ENCODE peak calls at places on chromosomes 7 and 10, in six cellular contexts. B is AG04450; G is psoas muscle; J is HCT116; F is CD4-positive, alpha-beta T cell; W is ascending aorta. Y is an unnamed sample.

GRCh38 chr7:77426521-77427051 is 10.4 kb upstream of the GSAP start:
- DNase-seq in B (no peak), J (no peak), F (no peak), W (no peak), G (no peak), Y (no peak)

GRCh38 chr10:111137012-111137411 is 60.2 kb downstream of the ADRA2A start:
- DNase-seq in J (no peak), W (no peak), F (no peak), B (no peak), G (no peak), Y (no peak)

GRCh38 chr10:15871823-15872222 is 11.5 kb upstream of the MINDY3 start:
- DNase-seq in G (no peak), F (no peak), W (no peak), J (no peak), B (no peak), Y (no peak)

GRCh38 chr10:129786216-129786615 is 177.9 kb downstream of the EBF3 start:
- DNase-seq in J (no peak), G (no peak), W (no peak), F (no peak), B (no peak), Y (no peak)

GRCh38 chr7:69814421-69814962 is 216.2 kb downstream of the AUTS2 start:
- DNase-seq in B (no peak), W (no peak), F (no peak), J (no peak), G (peak; percentile 17), Y (no peak)

GRCh38 chr7:4214501-4215155 is 467.5 kb upstream of the FOXK1 start:
- DNase-seq in F (no peak), G (no peak), W (no peak), J (no peak), B (no peak), Y (no peak)

GRCh38 chr10:45410489-45410806 is 36.4 kb downstream of the ALOX5 start:
- DNase-seq in B (no peak), G (no peak), J (no peak), W (no peak), F (no peak), Y (no peak)

GRCh38 chr10:96043895-96044580 is 655 bp downstream of the CCNJ start:
- DNase-seq in B (no peak), F (peak; percentile 36), J (no peak), G (peak; percentile 55), W (no peak), Y (peak; percentile 49)

GRCh38 chr7:453597-454306 is 65.9 kb downstream of the PDGFA start:
- DNase-seq in W (no peak), J (no peak), F (no peak), G (no peak), B (no peak), Y (no peak)

GRCh38 chr7:34036069-34036920 is 131.0 kb downstream of the BMPER start:
- DNase-seq in W (no peak), B (no peak), J (peak; percentile 61), F (no peak), G (peak; percentile 20), Y (peak; percentile 59)

GRCh38 chr7:146375155-146375554 is 258.6 kb downstream of the CNTNAP2 start:
- DNase-seq in B (no peak), J (no peak), F (no peak), G (no peak), W (no peak), Y (no peak)

GRCh38 chr10:82943142-82943541 is 1068.1 kb downstream of the NRG3 start:
- DNase-seq in B (no peak), J (no peak), F (no peak), W (no peak), G (no peak), Y (no peak)

GRCh38 chr10:70267161-70267933 is 16.5 kb downstream of the NPFFR1 start:
- DNase-seq in J (peak; percentile 73), G (no peak), B (peak; percentile 95), F (no peak), W (no peak), Y (peak; percentile 77)

GRCh38 chr10:54653518-54653917 is 147.5 kb downstream of the PCDH15 start:
- DNase-seq in F (no peak), J (no peak), G (no peak), B (no peak), W (no peak), Y (no peak)

GRCh38 chr10:29064665-29065064 is 224.2 kb upstream of the LYZL1 start:
- DNase-seq in F (no peak), B (no peak), G (no peak), W (no peak), J (no peak), Y (no peak)

GRCh38 chr7:133051719-133052118 is 30.2 kb downstream of the CHCHD3 start:
- DNase-seq in J (no peak), G (no peak), F (no peak), W (no peak), B (no peak), Y (no peak)

GRCh38 chr10:128005858-128006257 is 99.0 kb downstream of the PTPRE start:
- DNase-seq in W (no peak), J (no peak), G (no peak), F (no peak), B (no peak), Y (no peak)

GRCh38 chr7:106313456-106313891 is 28.7 kb upstream of the NAMPT start:
- DNase-seq in G (no peak), B (peak; percentile 47), W (no peak), J (no peak), F (no peak), Y (no peak)

GRCh38 chr10:34526758-34527730 is 288.1 kb downstream of the PARD3 start:
- DNase-seq in J (peak; percentile 65), B (peak; percentile 89), F (no peak), G (no peak), W (no peak), Y (no peak)

GRCh38 chr10:65611592-65611991 is 1314.2 kb upstream of the LRRTM3 start:
- DNase-seq in F (no peak), G (no peak), J (no peak), W (no peak), B (peak; percentile 4), Y (no peak)

GRCh38 chr10:32237644-32238345 is 109.2 kb downstream of the EPC1 start:
- DNase-seq in F (no peak), J (no peak), G (no peak), B (peak; percentile 21), W (no peak), Y (no peak)

GRCh38 chr10:48935141-48935540 is 4.5 kb downstream of the LRRC18 start:
- DNase-seq in J (no peak), W (no peak), G (no peak), B (no peak), F (no peak), Y (no peak)

GRCh38 chr7:157654350-157654749 is 317.5 kb downstream of the DNAJB6 start:
- DNase-seq in W (no peak), J (no peak), B (no peak), F (no peak), G (no peak), Y (no peak)
- H3K9me3 ChIP-seq in W (no peaks in the 10 kb centered on the region), J (no peaks in the 10 kb centered on the region), B (peaks cover 91% of the 10 kb centered on the region), F (no peaks in the 10 kb centered on the region), G (no peaks in the 10 kb centered on the region), Y (no peaks in the 10 kb centered on the region)

GRCh38 chr10:133614830-133615580 is 11.6 kb downstream of the FRG2B start:
- DNase-seq in F (no peak), B (no peak), G (no peak), W (no peak), J (no peak), Y (no peak)

GRCh38 chr10:133616371-133617130 is 10.0 kb downstream of the FRG2B start:
- DNase-seq in G (no peak), J (no peak), F (no peak), W (no peak), B (no peak), Y (no peak)

GRCh38 chr10:133613699-133614098 is 12.9 kb downstream of the FRG2B start:
- DNase-seq in G (no peak), W (no peak), J (no peak), B (no peak), F (no peak), Y (no peak)

GRCh38 chr10:133618851-133619250 is 7.7 kb downstream of the FRG2B start:
- DNase-seq in G (no peak), B (no peak), F (no peak), J (no peak), W (no peak), Y (no peak)

DNA sequence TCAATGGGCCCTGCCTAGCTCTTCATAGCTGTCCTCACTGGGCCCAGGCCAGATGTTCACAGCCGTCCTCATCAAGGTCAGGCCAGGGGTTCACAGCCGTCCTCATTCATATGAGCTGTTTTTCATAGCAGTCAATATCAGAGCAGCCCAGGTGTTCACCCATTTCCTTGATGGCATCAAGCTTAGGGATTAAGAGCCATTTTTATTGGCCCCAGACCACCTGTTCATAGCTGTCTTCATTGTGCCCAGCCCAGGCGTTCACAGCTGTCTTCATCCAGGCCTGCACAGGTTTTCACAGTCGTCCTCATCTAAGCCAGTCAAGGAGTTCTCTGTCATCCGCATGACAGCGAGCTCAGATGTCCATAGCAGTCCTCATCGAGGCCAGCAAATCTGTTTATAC is 9.4 kb downstream of the FRG2B start:
- DNase-seq in B (no peak), W (no peak), G (no peak), F (no peak), J (no peak), Y (no peak)
- H3K9me3 ChIP-seq in B (peaks cover 56% of the 10 kb centered on the region), W (no peaks in the 10 kb centered on the region), G (no peaks in the 10 kb centered on the region), F (peaks cover 2% of the 10 kb centered on the region), J (no peaks in the 10 kb centered on the region), Y (no peaks in the 10 kb centered on the region)

GRCh38 chr7:64877714-64878610 is 25.1 kb upstream of the ZNF273 start:
- DNase-seq in B (no peak), J (no peak), G (no peak), F (no peak), W (no peak), Y (no peak)

GRCh38 chr7:64880322-64881297 is 22.5 kb upstream of the ZNF273 start:
- DNase-seq in B (no peak), J (no peak), G (no peak), W (no peak), F (no peak), Y (no peak)

GRCh38 chr7:64878684-64879083 is 24.4 kb upstream of the ZNF273 start:
- DNase-seq in B (no peak), J (no peak), F (no peak), W (no peak), G (no peak), Y (peak; percentile 33)

GRCh38 chr7:64879800-64880199 is 23.3 kb upstream of the ZNF273 start:
- DNase-seq in F (no peak), W (no peak), J (no peak), G (no peak), B (no peak), Y (no peak)

DNA sequence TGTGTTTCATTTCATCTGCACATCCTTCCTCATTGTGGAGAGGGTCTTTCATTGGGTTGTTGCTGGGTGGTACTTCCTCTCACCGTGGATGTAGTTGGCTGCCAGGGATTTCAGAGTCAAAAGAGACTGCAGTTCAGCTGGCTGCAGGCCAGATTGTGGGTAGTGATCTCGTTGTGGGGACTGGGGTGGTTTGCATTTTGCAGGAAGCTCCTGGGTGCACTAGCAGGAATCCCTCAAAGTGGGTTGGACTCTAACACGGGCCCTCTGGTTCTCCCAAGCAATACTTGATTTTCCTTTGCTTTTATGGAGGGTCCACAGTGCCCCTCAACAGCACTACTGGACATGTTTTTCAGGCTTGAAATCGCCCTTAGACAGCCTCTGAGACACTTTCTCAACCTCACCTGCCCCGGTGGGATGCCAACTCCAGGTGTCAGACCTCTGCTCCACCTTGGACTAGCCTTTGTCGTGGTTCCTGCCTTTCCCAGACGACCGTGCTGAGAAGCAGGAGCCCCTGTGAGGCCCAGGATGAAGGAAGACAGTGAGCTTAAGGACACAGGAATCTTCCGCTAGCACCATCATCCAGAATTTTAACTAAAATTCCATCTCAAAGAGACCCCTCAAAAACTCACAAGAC is 23.9 kb upstream of the ZNF273 start:
- DNase-seq in B (no peak), W (no peak), J (no peak), G (no peak), F (no peak), Y (peak; percentile 21)
- H3K9me3 ChIP-seq in B (peaks cover 83% of the 10 kb centered on the region), W (no peaks in the 10 kb centered on the region), J (no peaks in the 10 kb centered on the region), G (no peaks in the 10 kb centered on the region), F (no peaks in the 10 kb centered on the region), Y (no peaks in the 10 kb centered on the region)

GRCh38 chr7:121505540-121506182 is 109.6 kb upstream of the FAM3C start:
- DNase-seq in G (no peak), F (no peak), J (no peak), W (no peak), B (no peak), Y (no peak)
- H3K9me3 ChIP-seq in G (no peaks in the 10 kb centered on the region), F (peaks cover 26% of the 10 kb centered on the region), J (peaks cover 42% of the 10 kb centered on the region), W (peaks cover 22% of the 10 kb centered on the region), B (peaks cover 5% of the 10 kb centered on the region), Y (no peaks in the 10 kb centered on the region)